ENCODE peak calls at places on chromosomes 6 and 20, in eight cellular contexts. H is tibial artery, A is WERI-Rb-1, T is glutamatergic neuron, F is NCI-H2081 treated with DMSO at 0.1 percent for 48 hours, R is COR-L47, J is SK-MEL-5, I is astrocyte of the spinal cord. U is an unnamed sample.

GRCh38 chr6:136067731-136068341 is 182.3 kb downstream of the MTFR2 start:
- DNase-seq in T (no peak), R (no peak), F (no peak), A (no peak), I (peak; percentile 55), H (no peak), J (no peak), U (no peak)

GRCh38 chr6:154606457-154606856 is 96.0 kb upstream of the CNKSR3 start:
- DNase-seq in T (no peak), R (no peak), I (no peak), H (no peak), A (no peak), F (no peak), J (peak; percentile 6), U (no peak)

GRCh38 chr6:48150701-48151100 is 39.7 kb upstream of the PTCHD4 start:
- DNase-seq in I (no peak), F (no peak), T (no peak), J (no peak), R (no peak), A (no peak), H (no peak), U (peak; percentile 56)

GRCh38 chr6:151502499-151502898 is 8.7 kb downstream of the CCDC170 start:
- DNase-seq in J (no peak), R (no peak), F (no peak), A (no peak), H (no peak), I (peak; percentile 28), T (no peak), U (no peak)

GRCh38 chr6:128827675-128828464 is 55.1 kb upstream of the LAMA2 start:
- DNase-seq in H (no peak), R (no peak), A (no peak), J (no peak), F (no peak), I (peak; percentile 33), T (no peak), U (no peak)

GRCh38 chr20:48319943-48320584 is 507.7 kb downstream of the PREX1 start:
- DNase-seq in T (no peak), F (no peak), J (no peak), A (no peak), H (no peak), R (no peak), I (peak; percentile 19), U (no peak)

GRCh38 chr20:45336530-45337366 is 11.5 kb downstream of the SDC4 start:
- DNase-seq in H (peak; percentile 88), T (no peak), F (no peak), R (no peak), I (peak; percentile 84), A (no peak), J (no peak), U (peak; percentile 86)

GRCh38 chr6:34074064-34074739 is 71.7 kb downstream of the GRM4 start:
- DNase-seq in I (no peak), R (no peak), T (no peak), F (no peak), H (no peak), A (peak; percentile 59), J (no peak), U (no peak)

GRCh38 chr20:40160151-40160550 is 528.9 kb downstream of the MAFB start:
- DNase-seq in I (peak; percentile 55), H (peak; percentile 75), T (peak; percentile 40), F (no peak), A (peak; percentile 41), J (peak; percentile 89), R (peak; percentile 30), U (peak; percentile 64)

GRCh38 chr6:113680351-113680750 is 176.8 kb upstream of the MARCKS start:
- DNase-seq in T (no peak), J (no peak), H (no peak), A (no peak), R (no peak), I (no peak), F (no peak), U (no peak)

GRCh38 chr6:1609662-1610496 is at the start of gene FOXC1:
- DNase-seq in H (peak; percentile 98), R (peak; percentile 13), I (peak; percentile 96), J (peak; percentile 95), F (no peak), T (peak; percentile 78), A (peak; percentile 77), U (peak; percentile 97)